ENCODE peak calls at places on chromosomes 3 and 15, in eight cellular contexts. E is D721Med, H is colonic mucosa, M is breast epithelium, O is AG04450, A is sigmoid colon, K is progenitor cell of endocrine pancreas, W is lower lobe of right lung. Q is an unnamed sample.
A peak's percentile ranks its signal among the peaks of the same experiment; 100 is the strongest.

GRCh38 chr15:63234479-63234878 is 42.9 kb upstream of the APH1B start:
- DNase-seq in A (peak; percentile 81), M (peak; percentile 44), H (peak; percentile 66), E (no peak), W (peak; percentile 59), O (no peak), K (no peak), Q (peak; percentile 76)

GRCh38 chr3:69318410-69318809 is 67.5 kb downstream of the FRMD4B start:
- DNase-seq in M (no peak), O (no peak), W (no peak), H (no peak), K (no peak), E (no peak), A (no peak), Q (no peak)

GRCh38 chr15:83285979-83286553 is 1.6 kb upstream of the BNC1 start:
- DNase-seq in M (no peak), E (no peak), H (no peak), O (peak; percentile 26), W (no peak), K (no peak), A (no peak), Q (peak; percentile 73)

GRCh38 chr3:61908344-61908743 is 347.0 kb downstream of the PTPRG start:
- DNase-seq in W (no peak), E (no peak), A (no peak), O (peak; percentile 10), M (no peak), K (no peak), H (no peak), Q (no peak)

GRCh38 chr15:93895976-93896770 is 335.2 kb upstream of the MCTP2 start:
- DNase-seq in E (no peak), W (no peak), M (no peak), H (no peak), K (no peak), O (no peak), A (no peak), Q (no peak)

GRCh38 chr3:35965908-35966307 is 326.6 kb downstream of the ARPP21 start:
- DNase-seq in K (no peak), M (no peak), H (no peak), E (no peak), O (peak; percentile 1), W (no peak), A (no peak), Q (peak; percentile 55)

GRCh38 chr3:100155105-100155504 is 40.8 kb upstream of the FILIP1L start:
- DNase-seq in W (no peak), A (no peak), K (no peak), E (no peak), O (no peak), M (no peak), H (no peak), Q (no peak)

GRCh38 chr3:189685854-189686253 is 54.7 kb downstream of the TP63 start:
- DNase-seq in K (no peak), M (no peak), A (no peak), E (no peak), H (no peak), W (no peak), O (peak; percentile 63), Q (peak; percentile 84)

GRCh38 chr15:91535856-91536500 is 317.5 kb upstream of the SLCO3A1 start:
- DNase-seq in W (no peak), M (no peak), K (no peak), H (no peak), O (no peak), E (no peak), A (no peak), Q (peak; percentile 64)

GRCh38 chr3:61809879-61810278 is 248.5 kb downstream of the PTPRG start:
- DNase-seq in H (peak; percentile 77), A (peak; percentile 75), M (no peak), O (no peak), E (no peak), W (no peak), K (no peak), Q (peak; percentile 43)

GRCh38 chr3:55795296-55795695 is 308.2 kb upstream of the WNT5A start:
- DNase-seq in H (no peak), A (no peak), E (no peak), K (no peak), W (no peak), O (no peak), M (no peak), Q (peak; percentile 1)

GRCh38 chr15:63506537-63507035 is 2.2 kb downstream of the USP3 start:
- DNase-seq in A (no peak), H (peak; percentile 58), K (no peak), M (no peak), O (no peak), W (no peak), E (no peak), Q (no peak)

GRCh38 chr3:99419111-99419510 is 219.3 kb upstream of the COL8A1 start:
- DNase-seq in A (no peak), O (no peak), E (no peak), K (no peak), H (no peak), M (no peak), W (no peak), Q (peak; percentile 63)

GRCh38 chr3:170844377-170844776 is 25.6 kb downstream of the RPL22L1 start:
- DNase-seq in M (no peak), W (no peak), A (no peak), K (no peak), H (no peak), O (no peak), E (no peak), Q (no peak)

GRCh38 chr3:170852307-170852706 is 17.7 kb downstream of the RPL22L1 start:
- DNase-seq in K (no peak), E (no peak), H (no peak), M (no peak), A (no peak), W (no peak), O (no peak), Q (no peak)

DNA sequence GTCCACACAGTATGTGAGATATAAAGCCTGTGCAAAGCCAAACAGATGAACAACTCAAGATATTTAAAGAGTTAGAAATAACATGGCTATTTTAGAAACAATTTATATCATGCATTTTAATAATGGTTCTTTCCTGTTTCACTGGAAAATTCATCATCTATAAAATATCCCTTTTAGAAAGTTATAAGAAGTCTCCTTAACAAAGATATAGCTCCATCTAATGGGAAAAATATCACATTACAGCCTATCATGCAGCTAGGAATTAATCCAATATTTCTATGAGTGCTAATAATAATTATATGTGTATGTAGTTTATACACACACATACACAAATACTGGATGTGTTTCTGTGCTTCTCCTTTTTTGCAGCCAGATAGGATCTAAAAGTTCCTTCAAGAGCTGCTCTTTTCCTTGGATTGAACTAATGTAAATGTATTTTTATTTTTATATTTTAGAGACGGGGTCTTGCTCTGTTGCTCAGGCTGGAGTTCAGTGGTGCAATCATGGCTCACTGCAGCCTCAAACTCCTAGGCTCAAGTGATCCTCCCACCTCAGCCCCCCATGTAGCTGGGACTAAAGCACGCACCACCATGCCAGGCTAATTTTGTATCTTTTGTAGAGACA is 21.6 kb downstream of the RPL22L1 start:
- DNase-seq in E (no peak), K (no peak), A (no peak), W (no peak), O (no peak), H (no peak), M (no peak), Q (peak; percentile 49)
- TF ChIP-seq CTCF in E (peak; percentile 42), K (peak; percentile 34), A (no peak), W (peak; percentile 31), O (peak; percentile 50), H (peak; percentile 33), M (no peak), Q (peak; percentile 32)

DNA sequence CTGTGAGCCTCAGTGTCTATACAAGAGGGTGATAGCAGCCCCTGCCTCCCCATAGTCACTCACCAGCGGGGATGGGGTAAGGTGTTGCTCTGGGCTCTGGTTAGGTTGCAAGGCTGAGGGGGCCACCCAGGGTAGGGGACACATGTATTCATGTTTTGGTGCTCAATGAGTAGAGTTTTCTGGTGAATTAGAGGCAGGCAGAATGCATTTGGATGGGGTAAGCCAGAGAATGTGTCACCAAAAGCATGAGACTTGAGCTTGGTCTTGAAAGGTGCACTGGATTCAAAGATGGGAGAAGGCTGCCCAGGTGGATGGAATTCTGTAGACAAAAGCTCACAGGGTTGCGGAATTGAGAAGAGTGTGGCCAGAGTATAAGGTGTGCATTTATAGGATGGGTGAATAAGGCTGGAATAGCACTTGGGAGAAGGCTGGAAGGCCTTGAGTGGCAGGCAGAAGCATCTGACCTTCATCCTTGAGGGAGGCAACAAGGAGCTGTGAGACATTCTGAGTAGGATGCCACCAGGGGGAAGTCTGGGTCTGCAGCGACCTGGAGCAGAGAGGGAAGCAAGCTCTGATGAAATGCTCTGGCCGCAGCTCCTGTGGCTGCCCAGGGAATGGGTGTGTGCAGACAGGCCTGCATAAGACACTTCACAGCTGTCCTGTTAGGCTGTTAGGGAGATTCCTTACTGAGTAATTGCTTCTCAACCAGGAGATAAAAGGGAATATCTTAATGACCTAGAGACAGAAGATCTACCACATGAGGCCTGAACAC is 149.6 kb downstream of the CHDH start:
- DNase-seq in A (peak; percentile 56), W (peak; percentile 55), K (no peak), M (no peak), H (no peak), O (no peak), E (no peak), Q (no peak)
- TF ChIP-seq CTCF in A (no peak), W (peak; percentile 19), K (no peak), M (no peak), H (no peak), O (no peak), E (no peak), Q (no peak)

GRCh38 chr15:66588971-66589370 is 23.2 kb upstream of the LCTL start:
- DNase-seq in O (no peak), E (no peak), W (peak; percentile 24), M (no peak), A (no peak), H (peak; percentile 50), K (no peak), Q (no peak)

GRCh38 chr15:66587749-66588148 is 22.0 kb upstream of the LCTL start:
- DNase-seq in M (no peak), O (no peak), E (no peak), K (no peak), H (no peak), A (no peak), W (no peak), Q (no peak)

GRCh38 chr15:66587020-66587419 is 21.2 kb upstream of the LCTL start:
- DNase-seq in A (no peak), H (no peak), E (no peak), O (no peak), K (no peak), W (no peak), M (no peak), Q (no peak)

GRCh38 chr15:66590435-66590834 is 24.6 kb upstream of the LCTL start:
- DNase-seq in A (no peak), K (no peak), W (no peak), O (no peak), E (no peak), M (no peak), H (no peak), Q (no peak)

GRCh38 chr15:66588537-66588936 is 22.7 kb upstream of the LCTL start:
- DNase-seq in K (no peak), E (no peak), M (no peak), H (no peak), A (no peak), W (peak; percentile 30), O (no peak), Q (no peak)
- TF ChIP-seq CTCF in K (no peak), E (no peak), M (no peak), H (no peak), A (no peak), W (no peak), O (peak; percentile 4), Q (no peak)

DNA sequence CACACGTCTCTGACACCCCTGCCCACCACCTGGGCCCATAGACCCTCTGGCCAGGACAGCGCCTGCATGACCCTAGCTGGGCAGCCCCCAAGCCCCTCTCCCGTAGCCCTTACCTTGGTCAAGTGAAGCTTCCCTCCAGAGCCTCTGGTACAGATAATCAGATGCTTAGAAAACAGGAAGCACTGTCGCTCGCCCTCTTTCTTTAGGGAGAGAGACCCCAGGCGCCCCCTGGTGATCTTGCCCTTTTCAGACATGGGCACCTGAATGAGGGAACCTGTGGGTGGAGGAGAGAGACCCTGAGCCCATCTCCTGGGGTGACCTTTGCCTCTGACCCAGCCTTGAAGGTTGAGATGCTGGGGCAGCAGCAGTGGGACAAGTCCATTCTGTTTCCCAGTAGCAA is 65.4 kb downstream of the RASGRF1 start:
- DNase-seq in E (no peak), H (no peak), A (no peak), W (peak; percentile 46), K (no peak), O (no peak), M (no peak), Q (no peak)
- TF ChIP-seq CTCF in E (peak; percentile 2), H (no peak), A (peak; percentile 9), W (no peak), K (peak; percentile 24), O (peak; percentile 9), M (no peak), Q (no peak)

Q was measured in astrocyte of the spinal cord.